ENCODE peak calls at places on chromosomes 7 and 10, in ten cellular contexts. I is AG10803, O is GM13977, F is osteocyte, S is AG09309, T is progenitor cell of endocrine pancreas, N is HCT116, V is PC-9, K is ovary, A is uterus. P is an unnamed sample.

GRCh38 chr7:137209151-137209822 is 134.2 kb downstream of the PTN start:
- DNase-seq in I (peak), S (no peak), O (no peak), N (no peak), K (no peak), A (no peak), V (no peak), F (no peak), T (no peak), P (no peak)

GRCh38 chr7:92880212-92881090 is 44.1 kb upstream of the CDK6 start:
- DNase-seq in N (peak), S (no peak), I (peak), O (no peak), T (no peak), A (no peak), V (no peak), K (no peak), F (no peak), P (peak)

GRCh38 chr7:85529197-85529596 is 342.3 kb upstream of the SEMA3D start:
- DNase-seq in I (peak), N (no peak), A (no peak), V (no peak), F (no peak), O (no peak), T (no peak), K (no peak), S (no peak), P (no peak)

GRCh38 chr7:81402227-81402626 is 367.6 kb downstream of the HGF start:
- DNase-seq in A (no peak), O (no peak), N (no peak), V (no peak), I (no peak), T (no peak), K (no peak), S (no peak), F (no peak), P (no peak)

GRCh38 chr10:62424026-62424425 is 49.9 kb downstream of the ZNF365 start:
- DNase-seq in O (no peak), N (no peak), F (no peak), A (no peak), T (no peak), S (no peak), V (no peak), I (no peak), K (no peak), P (no peak)

GRCh38 chr7:26167293-26167934 is 15.4 kb downstream of the NFE2L3 start:
- DNase-seq in V (no peak), T (no peak), S (no peak), I (no peak), O (no peak), A (no peak), N (no peak), K (no peak), F (no peak), P (no peak)

GRCh38 chr7:34457329-34457728 is 200.7 kb upstream of the NPSR1 start:
- DNase-seq in T (no peak), K (no peak), N (no peak), O (no peak), S (no peak), I (no peak), F (no peak), V (no peak), A (no peak), P (no peak)

GRCh38 chr7:16320261-16320660 is 101.1 kb downstream of the CRPPA start:
- DNase-seq in O (no peak), N (no peak), S (no peak), F (no peak), A (no peak), V (no peak), T (no peak), I (no peak), K (no peak), P (no peak)

GRCh38 chr10:77024456-77024855 is 613.2 kb downstream of the KCNMA1 start:
- DNase-seq in F (no peak), N (no peak), V (peak), I (peak), S (no peak), T (no peak), O (no peak), K (no peak), A (no peak), P (no peak)

GRCh38 chr10:51405580-51406367 is 293.6 kb downstream of the CSTF2T start:
- DNase-seq in F (no peak), A (peak), S (no peak), I (peak), K (no peak), T (no peak), N (no peak), V (no peak), O (no peak), P (no peak)

GRCh38 chr7:127950233-127950935 is 80.9 kb downstream of the LRRC4 start:
- DNase-seq in N (no peak), F (no peak), S (no peak), A (no peak), V (no peak), O (no peak), K (no peak), T (no peak), I (no peak), P (no peak)

GRCh38 chr10:45373003-45373782 is 823 bp upstream of the ALOX5 start:
- DNase-seq in V (no peak), S (no peak), O (no peak), A (no peak), K (no peak), F (no peak), I (no peak), T (peak), N (no peak), P (peak)

GRCh38 chr10:78739411-78740053 is 329.2 kb upstream of the ZMIZ1 start:
- DNase-seq in O (no peak), V (no peak), K (no peak), S (no peak), N (no peak), A (no peak), I (no peak), F (no peak), T (no peak), P (no peak)

GRCh38 chr10:107747851-107748250 is 583.3 kb upstream of the SORCS1 start:
- DNase-seq in T (no peak), I (no peak), A (no peak), S (no peak), K (no peak), F (no peak), V (no peak), O (no peak), N (no peak), P (no peak)

GRCh38 chr10:108597031-108597430 is 1326.3 kb downstream of the XPNPEP1 start:
- DNase-seq in F (no peak), S (peak), N (no peak), V (no peak), K (no peak), A (no peak), I (peak), T (no peak), O (no peak), P (no peak)

GRCh38 chr10:14010083-14010551 is 320.6 kb downstream of the FRMD4A start:
- DNase-seq in O (no peak), T (no peak), A (no peak), I (peak), F (peak), N (no peak), K (no peak), S (peak), V (no peak), P (no peak)

GRCh38 chr7:55020481-55020871 is 1.7 kb downstream of the EGFR start:
- DNase-seq in F (no peak), O (no peak), K (peak), S (no peak), A (peak), I (peak), N (no peak), T (no peak), V (peak), P (no peak)

GRCh38 chr7:44052771-44053365 is 8.4 kb downstream of the DBNL start:
- DNase-seq in O (no peak), V (peak), N (no peak), T (no peak), I (no peak), K (peak), F (no peak), S (no peak), A (peak), P (no peak)

GRCh38 chr10:92238586-92239098 is 52.2 kb downstream of the CPEB3 start:
- DNase-seq in O (no peak), I (peak), K (peak), N (no peak), V (peak), T (no peak), S (peak), F (no peak), A (peak), P (no peak)

GRCh38 chr10:76576276-76576962 is 1061.2 kb downstream of the KCNMA1 start:
- DNase-seq in K (no peak), S (peak), O (no peak), A (no peak), N (no peak), I (peak), V (no peak), F (no peak), T (no peak), P (no peak)

GRCh38 chr7:271266-272107 is 18.5 kb upstream of the FOXL3 start:
- DNase-seq in O (no peak), F (no peak), K (no peak), S (no peak), N (no peak), I (peak), T (no peak), V (no peak), A (no peak), P (no peak)

GRCh38 chr10:93579089-93579488 is 12.6 kb downstream of the FFAR4 start:
- DNase-seq in T (no peak), I (no peak), V (peak), N (peak), K (no peak), A (no peak), F (no peak), O (no peak), S (no peak), P (no peak)

GRCh38 chr10:52650873-52651272 is 121.7 kb downstream of the MBL2 start:
- DNase-seq in K (no peak), I (no peak), S (no peak), N (no peak), V (no peak), F (no peak), O (no peak), T (no peak), A (no peak), P (no peak)

GRCh38 chr7:135799881-135800280 is 51.3 kb upstream of the FAM180A start:
- DNase-seq in K (no peak), V (no peak), O (no peak), A (no peak), I (no peak), S (no peak), N (no peak), F (no peak), T (no peak), P (no peak)

DNA sequence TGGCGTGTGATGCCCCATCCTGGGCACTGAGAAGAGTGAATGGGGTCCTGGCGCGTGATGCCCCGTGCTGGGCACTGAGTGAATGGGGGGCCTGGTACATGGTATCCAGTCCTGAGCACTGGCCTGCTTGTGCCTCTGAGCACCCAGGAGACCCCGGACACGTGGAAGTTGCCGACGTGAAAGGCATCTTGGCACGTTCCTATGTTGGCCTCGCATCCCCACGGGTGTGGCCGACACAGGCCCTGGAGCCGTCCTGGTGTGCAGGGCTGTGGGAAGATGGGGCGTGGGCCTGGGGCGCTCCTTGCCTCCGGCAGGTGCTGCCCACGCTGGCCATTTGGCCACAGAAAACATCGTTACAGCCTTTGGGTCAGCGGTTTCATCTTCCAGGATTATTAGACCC is 35.5 kb downstream of the CFAP46 start:
- DNase-seq in N (no peak), V (no peak), I (no peak), A (no peak), K (no peak), O (no peak), S (no peak), F (no peak), T (no peak), P (no peak)
- TF ChIP-seq CTCF in N (no peak), V (no peak), I (no peak), A (no peak), K (no peak), O (no peak), S (no peak), F (no peak), T (no peak), P (no peak)

GRCh38 chr10:11115337-11115736 is 97.7 kb downstream of the CELF2 start:
- DNase-seq in V (no peak), S (no peak), N (no peak), A (no peak), I (no peak), O (no peak), T (no peak), K (no peak), F (no peak), P (no peak)

GRCh38 chr10:11112718-11113117 is 95.0 kb downstream of the CELF2 start:
- DNase-seq in V (no peak), O (no peak), K (no peak), A (no peak), T (no peak), S (no peak), N (no peak), F (no peak), I (no peak), P (no peak)

GRCh38 chr10:11110499-11110898 is 92.8 kb downstream of the CELF2 start:
- DNase-seq in F (no peak), A (no peak), T (no peak), I (no peak), N (no peak), V (no peak), S (no peak), O (no peak), K (no peak), P (no peak)

GRCh38 chr10:11114251-11114650 is 96.6 kb downstream of the CELF2 start:
- DNase-seq in V (no peak), F (no peak), I (no peak), A (no peak), O (no peak), K (no peak), N (no peak), T (no peak), S (no peak), P (no peak)

GRCh38 chr10:11113156-11113555 is 95.5 kb downstream of the CELF2 start:
- DNase-seq in O (peak), S (no peak), N (no peak), K (no peak), A (no peak), F (no peak), T (no peak), I (no peak), V (no peak), P (peak)
- TF ChIP-seq CTCF in O (peak), S (no peak), N (peak), K (no peak), A (no peak), F (peak), T (peak), I (peak), V (no peak), P (peak)

GRCh38 chr10:2831509-2831908 is 235.8 kb upstream of the PFKP start:
- DNase-seq in A (no peak), N (no peak), T (no peak), K (no peak), O (no peak), F (no peak), S (no peak), I (no peak), V (no peak), P (no peak)

GRCh38 chr10:2828741-2829140 is 238.6 kb upstream of the PFKP start:
- DNase-seq in S (no peak), F (no peak), I (no peak), K (no peak), N (no peak), V (no peak), A (no peak), O (no peak), T (no peak), P (no peak)
- TF ChIP-seq CTCF in S (no peak), F (no peak), I (no peak), K (no peak), N (no peak), V (no peak), A (no peak), O (no peak), T (no peak), P (no peak)

GRCh38 chr10:22016046-22016705 is 12.6 kb upstream of the DNAJC1 start:
- DNase-seq in T (no peak), V (no peak), I (no peak), K (no peak), S (no peak), A (no peak), N (no peak), O (no peak), F (no peak), P (no peak)
- TF ChIP-seq CTCF in T (no peak), V (no peak), I (no peak), K (no peak), S (no peak), A (no peak), N (no peak), O (no peak), F (no peak), P (no peak)

DNA sequence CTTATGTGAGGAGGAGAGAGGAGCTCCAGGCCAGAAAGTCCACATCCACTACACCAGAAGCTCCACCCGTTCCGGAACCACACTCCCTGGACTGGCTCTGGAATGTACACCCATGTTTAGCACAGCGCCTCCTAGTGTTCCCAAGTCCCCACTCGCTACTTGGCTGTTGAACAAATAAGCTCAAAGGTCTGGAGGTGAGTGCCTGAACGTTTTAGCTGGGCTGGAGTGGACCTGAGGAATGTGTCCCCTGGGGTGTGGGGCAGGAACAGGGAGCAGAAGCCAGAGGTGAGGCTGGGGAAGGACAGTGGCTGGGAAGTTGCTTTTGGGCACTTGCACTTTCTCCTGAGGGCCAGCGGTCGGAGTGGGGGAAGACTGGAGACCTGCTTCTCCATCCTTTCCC is 164.1 kb upstream of the CDCA7L start:
- DNase-seq in T (no peak), N (peak), O (no peak), F (no peak), S (no peak), A (no peak), I (peak), K (no peak), V (no peak), P (no peak)
- TF ChIP-seq CTCF in T (no peak), N (peak), O (peak), F (no peak), S (peak), A (no peak), I (peak), K (no peak), V (no peak), P (peak)

GRCh38 chr7:116097365-116098009 is 66.9 kb upstream of the TFEC start:
- DNase-seq in O (no peak), A (no peak), F (no peak), T (no peak), N (peak), I (peak), S (peak), K (no peak), V (peak), P (no peak)
- TF ChIP-seq CTCF in O (no peak), A (no peak), F (no peak), T (peak), N (peak), I (peak), S (peak), K (no peak), V (peak), P (no peak)

GRCh38 chr10:88401671-88402347 is 181.3 kb downstream of the RNLS start:
- DNase-seq in I (peak), S (no peak), N (no peak), V (no peak), F (no peak), T (no peak), A (no peak), K (no peak), O (no peak), P (no peak)
- TF ChIP-seq CTCF in I (peak), S (peak), N (peak), V (peak), F (peak), T (no peak), A (peak), K (peak), O (no peak), P (no peak)

DNA sequence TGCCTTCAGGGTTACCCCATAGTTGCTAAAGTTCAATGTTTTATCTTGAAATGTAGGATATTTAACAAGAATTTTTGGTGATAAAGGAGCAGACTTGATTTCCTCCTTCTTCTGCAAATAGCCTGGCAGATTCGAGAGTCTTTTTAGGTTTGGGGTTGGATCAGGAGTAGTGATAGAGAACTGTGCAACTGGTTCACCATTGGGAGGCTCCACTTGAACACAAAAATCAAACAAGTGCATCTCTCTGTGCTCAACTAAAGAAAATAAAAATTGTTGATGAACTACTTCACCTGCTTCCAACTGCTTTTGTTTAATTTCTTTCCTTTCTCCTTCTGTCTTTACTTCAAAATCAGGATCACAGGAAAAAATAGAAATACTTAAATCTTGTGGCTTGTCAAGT is 58.5 kb downstream of the MACC1 start:
- DNase-seq in O (no peak), T (no peak), S (no peak), V (no peak), F (no peak), I (peak), A (no peak), K (no peak), N (no peak), P (no peak)
- TF ChIP-seq CTCF in O (peak), T (no peak), S (peak), V (no peak), F (peak), I (peak), A (no peak), K (no peak), N (peak), P (peak)

GRCh38 chr7:154569916-154570315 is 433.0 kb downstream of the PAXIP1 start:
- DNase-seq in S (no peak), K (no peak), O (no peak), V (no peak), N (no peak), F (no peak), I (no peak), A (no peak), T (no peak), P (no peak)

GRCh38 chr7:154571772-154572171 is 431.2 kb downstream of the PAXIP1 start:
- DNase-seq in A (no peak), N (no peak), I (no peak), S (no peak), V (no peak), K (no peak), F (peak), O (no peak), T (no peak), P (no peak)

GRCh38 chr7:154568346-154568745 is 434.6 kb downstream of the PAXIP1 start:
- DNase-seq in K (no peak), N (no peak), V (no peak), S (no peak), T (no peak), A (no peak), O (no peak), I (no peak), F (no peak), P (no peak)

GRCh38 chr7:154564676-154565075 is 438.2 kb downstream of the PAXIP1 start:
- DNase-seq in I (no peak), K (no peak), V (no peak), F (no peak), T (no peak), N (no peak), S (no peak), A (no peak), O (no peak), P (no peak)

GRCh38 chr7:154566877-154567276 is 436.0 kb downstream of the PAXIP1 start:
- DNase-seq in S (no peak), O (no peak), T (no peak), F (no peak), N (no peak), V (no peak), K (no peak), A (no peak), I (no peak), P (no peak)
- TF ChIP-seq CTCF in S (no peak), O (no peak), T (peak), F (no peak), N (no peak), V (peak), K (no peak), A (no peak), I (no peak), P (no peak)